ENCODE peak calls at places on chromosomes 13 and 19, in eight cellular contexts. One of them, this sample, is unnamed. For H3K4me1, the result is how much of the 10 kb centered on the place peaks cover.

GRCh38 chr19:14770944-14771839 is 7.2 kb downstream of the ADGRE2 start:
- DNase-seq in HCT116: no peak
- DNase-seq in transverse colon: no peak
- DNase-seq in stomach: no peak
- DNase-seq in upper lobe of left lung: no peak
- DNase-seq in GM23338: no peak
- DNase-seq in breast epithelium: no peak
- DNase-seq in K562: no peak
- DNase-seq in this sample: no peak

GRCh38 chr13:97567510-97568243 is 133.7 kb downstream of the RAP2A start:
- DNase-seq in stomach: peak
- DNase-seq in breast epithelium: peak
- DNase-seq in upper lobe of left lung: peak
- DNase-seq in transverse colon: peak
- DNase-seq in HCT116: peak
- DNase-seq in GM23338: peak
- DNase-seq in K562: no peak
- DNase-seq in this sample: no peak

GRCh38 chr13:30871713-30872029 is 34.4 kb upstream of the MEDAG start:
- DNase-seq in transverse colon: no peak
- DNase-seq in HCT116: no peak
- DNase-seq in GM23338: no peak
- DNase-seq in breast epithelium: no peak
- DNase-seq in K562: no peak
- DNase-seq in stomach: no peak
- DNase-seq in upper lobe of left lung: no peak
- DNase-seq in this sample: no peak

GRCh38 chr13:105961438-105961837 is 574.0 kb downstream of the EFNB2 start:
- DNase-seq in GM23338: no peak
- DNase-seq in breast epithelium: no peak
- DNase-seq in upper lobe of left lung: no peak
- DNase-seq in K562: no peak
- DNase-seq in stomach: no peak
- DNase-seq in transverse colon: no peak
- DNase-seq in HCT116: no peak
- DNase-seq in this sample: no peak

GRCh38 chr13:113449693-113450347 is 3.5 kb downstream of the ADPRHL1 start:
- DNase-seq in breast epithelium: no peak
- DNase-seq in K562: no peak
- DNase-seq in upper lobe of left lung: no peak
- DNase-seq in stomach: no peak
- DNase-seq in transverse colon: no peak
- DNase-seq in HCT116: no peak
- DNase-seq in GM23338: no peak
- DNase-seq in this sample: no peak

GRCh38 chr13:51136276-51136980 is 25.4 kb upstream of the C13orf42 start:
- DNase-seq in GM23338: no peak
- DNase-seq in stomach: no peak
- DNase-seq in upper lobe of left lung: no peak
- DNase-seq in transverse colon: no peak
- DNase-seq in K562: no peak
- DNase-seq in breast epithelium: no peak
- DNase-seq in HCT116: no peak
- DNase-seq in this sample: no peak

GRCh38 chr19:51721905-51722304 is 1.9 kb downstream of the HAS1 start:
- DNase-seq in transverse colon: no peak
- DNase-seq in K562: no peak
- DNase-seq in HCT116: no peak
- DNase-seq in upper lobe of left lung: no peak
- DNase-seq in stomach: no peak
- DNase-seq in breast epithelium: no peak
- DNase-seq in GM23338: no peak
- DNase-seq in this sample: no peak

GRCh38 chr13:28499579-28499978 is 4.7 kb upstream of the FLT1 start:
- DNase-seq in GM23338: no peak
- DNase-seq in stomach: no peak
- DNase-seq in K562: no peak
- DNase-seq in transverse colon: no peak
- DNase-seq in HCT116: no peak
- DNase-seq in upper lobe of left lung: no peak
- DNase-seq in breast epithelium: no peak
- DNase-seq in this sample: no peak

GRCh38 chr19:17296278-17296677 is 6.9 kb downstream of the ABHD8 start:
- DNase-seq in GM23338: no peak
- DNase-seq in transverse colon: no peak
- DNase-seq in HCT116: no peak
- DNase-seq in upper lobe of left lung: no peak
- DNase-seq in breast epithelium: no peak
- DNase-seq in K562: no peak
- DNase-seq in stomach: no peak
- DNase-seq in this sample: no peak

GRCh38 chr13:32195713-32196112 is 119.5 kb downstream of the ZAR1L start:
- DNase-seq in HCT116: no peak
- DNase-seq in upper lobe of left lung: no peak
- DNase-seq in transverse colon: no peak
- DNase-seq in K562: no peak
- DNase-seq in GM23338: no peak
- DNase-seq in breast epithelium: no peak
- DNase-seq in stomach: no peak
- DNase-seq in this sample: no peak

GRCh38 chr13:53250272-53250875 is 221.8 kb downstream of the OLFM4 start:
- DNase-seq in breast epithelium: no peak
- DNase-seq in stomach: no peak
- DNase-seq in GM23338: peak
- DNase-seq in K562: peak
- DNase-seq in upper lobe of left lung: no peak
- DNase-seq in HCT116: peak
- DNase-seq in transverse colon: no peak
- DNase-seq in this sample: no peak

GRCh38 chr19:13169769-13170168 is 19.6 kb downstream of the IER2 start:
- DNase-seq in K562: peak
- DNase-seq in stomach: peak
- DNase-seq in breast epithelium: peak
- DNase-seq in HCT116: peak
- DNase-seq in GM23338: no peak
- DNase-seq in upper lobe of left lung: no peak
- DNase-seq in transverse colon: peak
- DNase-seq in this sample: no peak

GRCh38 chr19:38173324-38174041 is 50.5 kb downstream of the DPF1 start:
- DNase-seq in upper lobe of left lung: no peak
- DNase-seq in stomach: peak
- DNase-seq in transverse colon: no peak
- DNase-seq in breast epithelium: peak
- DNase-seq in GM23338: no peak
- DNase-seq in HCT116: no peak
- DNase-seq in K562: no peak
- DNase-seq in this sample: peak

GRCh38 chr13:91054902-91055301 is 292.6 kb upstream of the MIR17HG start:
- DNase-seq in K562: no peak
- DNase-seq in GM23338: no peak
- DNase-seq in HCT116: no peak
- DNase-seq in breast epithelium: no peak
- DNase-seq in upper lobe of left lung: no peak
- DNase-seq in transverse colon: no peak
- DNase-seq in stomach: no peak
- DNase-seq in this sample: no peak

GRCh38 chr13:77390391-77390790 is 63.5 kb upstream of the MYCBP2 start:
- DNase-seq in upper lobe of left lung: no peak
- DNase-seq in GM23338: no peak
- DNase-seq in HCT116: no peak
- DNase-seq in K562: no peak
- DNase-seq in breast epithelium: no peak
- DNase-seq in transverse colon: no peak
- DNase-seq in stomach: no peak
- DNase-seq in this sample: no peak

GRCh38 chr19:36113895-36114762 is 546 bp downstream of the POLR2I start:
- DNase-seq in K562: peak
- DNase-seq in breast epithelium: peak
- DNase-seq in HCT116: no peak
- DNase-seq in GM23338: peak
- DNase-seq in transverse colon: peak
- DNase-seq in stomach: peak
- DNase-seq in upper lobe of left lung: peak
- DNase-seq in this sample: peak

GRCh38 chr13:87675851-87676250 is 4.7 kb downstream of the SLITRK5 start:
- DNase-seq in K562: no peak
- DNase-seq in breast epithelium: no peak
- DNase-seq in transverse colon: no peak
- DNase-seq in stomach: no peak
- DNase-seq in upper lobe of left lung: no peak
- DNase-seq in HCT116: no peak
- DNase-seq in GM23338: no peak
- DNase-seq in this sample: no peak

GRCh38 chr13:47397739-47398138 is 500.9 kb upstream of the HTR2A start:
- DNase-seq in breast epithelium: no peak
- DNase-seq in HCT116: no peak
- DNase-seq in GM23338: peak
- DNase-seq in upper lobe of left lung: no peak
- DNase-seq in K562: no peak
- DNase-seq in stomach: no peak
- DNase-seq in transverse colon: no peak
- DNase-seq in this sample: no peak

GRCh38 chr13:110426745-110427144 is 119.7 kb downstream of the COL4A2 start:
- DNase-seq in HCT116: no peak
- DNase-seq in upper lobe of left lung: no peak
- DNase-seq in K562: no peak
- DNase-seq in GM23338: no peak
- DNase-seq in breast epithelium: no peak
- DNase-seq in transverse colon: no peak
- DNase-seq in stomach: no peak
- DNase-seq in this sample: no peak

GRCh38 chr19:48490980-48491792 is 20.4 kb downstream of the LMTK3 start:
- DNase-seq in K562: peak
- DNase-seq in HCT116: peak
- DNase-seq in transverse colon: peak
- DNase-seq in GM23338: peak
- DNase-seq in upper lobe of left lung: peak
- DNase-seq in stomach: peak
- DNase-seq in breast epithelium: peak
- DNase-seq in this sample: no peak

GRCh38 chr19:29672319-29672932 is 7.2 kb downstream of the PLEKHF1 start:
- DNase-seq in HCT116: no peak
- DNase-seq in upper lobe of left lung: no peak
- DNase-seq in transverse colon: no peak
- DNase-seq in stomach: no peak
- DNase-seq in K562: no peak
- DNase-seq in GM23338: no peak
- DNase-seq in breast epithelium: no peak
- DNase-seq in this sample: no peak
- H3K27ac ChIP-seq in HCT116: no peak
- H3K27ac ChIP-seq in upper lobe of left lung: peak
- H3K27ac ChIP-seq in transverse colon: peak
- H3K27ac ChIP-seq in stomach: no peak
- H3K27ac ChIP-seq in K562: no peak
- H3K27ac ChIP-seq in GM23338: no peak
- H3K27ac ChIP-seq in breast epithelium: peak
- H3K27ac ChIP-seq in this sample: peak

GRCh38 chr19:11203194-11204075 is 6.1 kb upstream of the KANK2 start:
- DNase-seq in stomach: peak
- DNase-seq in HCT116: no peak
- DNase-seq in K562: peak
- DNase-seq in breast epithelium: peak
- DNase-seq in GM23338: peak
- DNase-seq in upper lobe of left lung: peak
- DNase-seq in transverse colon: peak
- DNase-seq in this sample: peak
- TF ChIP-seq POLR2AphosphoS5 in stomach: peak
- TF ChIP-seq POLR2AphosphoS5 in HCT116: no peak
- TF ChIP-seq POLR2AphosphoS5 in K562: no peak
- TF ChIP-seq POLR2AphosphoS5 in breast epithelium: no peak
- TF ChIP-seq POLR2AphosphoS5 in GM23338: no peak
- TF ChIP-seq POLR2AphosphoS5 in upper lobe of left lung: peak
- TF ChIP-seq POLR2AphosphoS5 in transverse colon: peak
- TF ChIP-seq POLR2AphosphoS5 in this sample: peak

DNA sequence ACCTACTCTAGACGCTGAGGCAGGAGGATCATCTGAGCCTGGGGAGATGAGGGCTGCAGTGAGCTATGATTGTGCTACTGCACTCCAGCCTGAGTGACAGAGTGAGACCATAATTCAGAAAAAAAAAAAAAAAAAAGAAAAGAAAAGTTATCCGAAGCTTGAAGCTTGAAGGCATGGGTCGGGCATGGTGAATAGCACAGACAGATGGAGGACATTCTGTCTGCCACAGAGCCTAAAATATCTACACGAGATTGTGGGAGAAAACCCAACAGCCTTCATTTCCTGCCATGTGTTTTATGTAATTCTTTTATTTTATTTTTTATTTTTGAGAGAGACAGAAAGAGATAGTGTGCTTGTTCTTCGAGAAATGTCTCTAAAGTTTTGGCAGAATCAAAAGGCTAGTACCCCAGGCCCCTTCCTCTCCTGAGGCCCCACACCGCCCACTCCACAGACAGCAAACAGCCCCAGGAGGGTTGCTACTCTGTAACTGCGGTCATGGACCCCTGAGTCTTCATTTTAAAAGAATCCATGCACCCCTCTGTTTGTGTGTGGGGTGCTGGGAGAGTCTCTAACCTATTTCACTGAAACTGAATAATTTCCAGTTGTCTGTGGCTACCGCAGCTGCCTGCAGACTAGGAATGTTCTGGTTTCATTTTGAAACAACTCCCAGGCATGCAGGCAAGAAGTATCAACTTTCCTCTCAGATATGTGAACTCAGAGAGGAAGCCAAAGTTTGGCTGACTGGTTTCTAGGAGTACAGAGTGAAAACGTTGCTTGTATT is 38.4 kb upstream of the RCBTB2 start:
- DNase-seq in K562: no peak
- DNase-seq in GM23338: no peak
- DNase-seq in HCT116: no peak
- DNase-seq in stomach: no peak
- DNase-seq in transverse colon: no peak
- DNase-seq in breast epithelium: no peak
- DNase-seq in upper lobe of left lung: no peak
- DNase-seq in this sample: no peak
- H3K4me1 ChIP-seq in K562: under half
- H3K4me1 ChIP-seq in GM23338: under half
- H3K4me1 ChIP-seq in HCT116: under half
- H3K4me1 ChIP-seq in stomach: under half
- H3K4me1 ChIP-seq in transverse colon: under half
- H3K4me1 ChIP-seq in breast epithelium: under half
- H3K4me1 ChIP-seq in upper lobe of left lung: half or more
- H3K4me1 ChIP-seq in this sample: half or more

GRCh38 chr13:27442797-27443196 is 7.6 kb downstream of the MTIF3 start:
- DNase-seq in transverse colon: peak
- DNase-seq in breast epithelium: no peak
- DNase-seq in HCT116: no peak
- DNase-seq in GM23338: no peak
- DNase-seq in K562: no peak
- DNase-seq in stomach: no peak
- DNase-seq in upper lobe of left lung: no peak
- DNase-seq in this sample: no peak

GRCh38 chr13:27437126-27437525 is 12.7 kb downstream of the GTF3A start:
- DNase-seq in breast epithelium: no peak
- DNase-seq in stomach: no peak
- DNase-seq in upper lobe of left lung: no peak
- DNase-seq in transverse colon: no peak
- DNase-seq in HCT116: no peak
- DNase-seq in K562: no peak
- DNase-seq in GM23338: no peak
- DNase-seq in this sample: no peak

GRCh38 chr13:27442071-27442647 is 8.2 kb downstream of the MTIF3 start:
- DNase-seq in upper lobe of left lung: no peak
- DNase-seq in GM23338: peak
- DNase-seq in stomach: no peak
- DNase-seq in K562: no peak
- DNase-seq in HCT116: no peak
- DNase-seq in breast epithelium: no peak
- DNase-seq in transverse colon: peak
- DNase-seq in this sample: no peak

GRCh38 chr13:27440408-27440807 is 10.0 kb downstream of the MTIF3 start:
- DNase-seq in breast epithelium: no peak
- DNase-seq in K562: no peak
- DNase-seq in GM23338: no peak
- DNase-seq in HCT116: no peak
- DNase-seq in stomach: no peak
- DNase-seq in upper lobe of left lung: no peak
- DNase-seq in transverse colon: no peak
- DNase-seq in this sample: no peak
- H3K27ac ChIP-seq in breast epithelium: no peak
- H3K27ac ChIP-seq in K562: no peak
- H3K27ac ChIP-seq in GM23338: peak
- H3K27ac ChIP-seq in HCT116: no peak
- H3K27ac ChIP-seq in stomach: no peak
- H3K27ac ChIP-seq in upper lobe of left lung: no peak
- H3K27ac ChIP-seq in transverse colon: no peak
- H3K27ac ChIP-seq in this sample: no peak

This sample was measured in vagina.